ENCODE peak calls at places on chromosomes 7 and 10, in four cellular contexts. S is K562, P is HepG2, X is H1. E is an unnamed sample.

GRCh38 chr10:113020425-113020753 is 70.3 kb downstream of the TCF7L2 start:
- DNase-seq in S (no peak), P (no peak), X (no peak), E (no peak)

GRCh38 chr10:33886299-33886698 is 551.8 kb upstream of the NRP1 start:
- DNase-seq in S (no peak), P (no peak), X (no peak), E (no peak)

GRCh38 chr7:7996568-7996967 is 28.0 kb downstream of the GLCCI1 start:
- DNase-seq in S (no peak), P (peak), X (no peak), E (no peak)

GRCh38 chr10:4254101-4254994 is 469.3 kb upstream of the KLF6 start:
- DNase-seq in S (no peak), P (no peak), X (no peak), E (no peak)

GRCh38 chr7:134284952-134285351 is 31.8 kb downstream of the SLC35B4 start:
- DNase-seq in S (peak), P (no peak), X (no peak), E (no peak)

GRCh38 chr7:81244213-81244612 is 325.4 kb upstream of the SEMA3C start:
- DNase-seq in S (no peak), P (no peak), X (no peak), E (no peak)

GRCh38 chr10:131896403-131896802 is 4.4 kb upstream of the PPP2R2D start:
- DNase-seq in S (no peak), P (no peak), X (no peak), E (no peak)

GRCh38 chr10:112782176-112782907 is 167.7 kb upstream of the TCF7L2 start:
- DNase-seq in S (no peak), P (no peak), X (peak), E (no peak)

GRCh38 chr7:125033506-125033905 is 103.9 kb upstream of the POT1 start:
- DNase-seq in S (no peak), P (no peak), X (no peak), E (peak)

GRCh38 chr7:68461430-68461829 is 1136.8 kb upstream of the AUTS2 start:
- DNase-seq in S (no peak), P (no peak), X (no peak), E (no peak)

GRCh38 chr7:74199551-74200355 is 10.1 kb upstream of the LAT2 start:
- DNase-seq in S (no peak), P (no peak), X (no peak), E (no peak)

DNA sequence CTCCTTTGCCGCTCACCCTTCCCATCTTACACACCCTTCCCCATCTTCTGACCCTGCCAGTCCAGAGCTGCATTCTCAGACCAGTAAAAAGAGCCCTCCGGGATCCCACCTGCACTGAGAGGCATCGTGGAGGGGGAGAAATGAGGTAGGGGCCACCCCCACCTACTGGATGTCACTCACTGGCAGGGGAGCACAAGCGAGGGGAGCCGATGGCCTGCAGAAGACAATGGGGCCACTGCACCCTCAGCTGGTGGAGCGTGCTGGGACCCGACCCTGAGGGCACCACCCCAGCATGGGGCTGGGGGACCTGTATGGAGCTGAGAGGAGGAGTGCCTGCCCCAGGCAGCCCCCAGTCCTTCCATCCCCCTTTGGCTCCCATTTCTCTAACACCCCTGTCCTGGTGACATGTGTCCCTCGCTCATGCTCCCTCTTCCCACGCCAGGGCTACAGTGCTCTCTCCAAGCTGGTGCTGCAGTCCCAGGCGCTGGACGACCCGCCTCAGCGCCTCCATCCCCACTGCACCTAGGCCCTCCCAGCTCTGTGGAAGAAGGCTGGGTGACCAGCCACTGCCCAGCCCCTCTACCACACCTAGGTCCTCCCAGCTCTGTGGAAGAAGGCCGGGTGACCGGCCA is 49.8 kb downstream of the RASGEF1A start:
- DNase-seq in S (no peak), P (no peak), X (no peak), E (no peak)
- TF ChIP-seq JUN in S (no peak), P (no peak), X (no peak), E (no peak)

DNA sequence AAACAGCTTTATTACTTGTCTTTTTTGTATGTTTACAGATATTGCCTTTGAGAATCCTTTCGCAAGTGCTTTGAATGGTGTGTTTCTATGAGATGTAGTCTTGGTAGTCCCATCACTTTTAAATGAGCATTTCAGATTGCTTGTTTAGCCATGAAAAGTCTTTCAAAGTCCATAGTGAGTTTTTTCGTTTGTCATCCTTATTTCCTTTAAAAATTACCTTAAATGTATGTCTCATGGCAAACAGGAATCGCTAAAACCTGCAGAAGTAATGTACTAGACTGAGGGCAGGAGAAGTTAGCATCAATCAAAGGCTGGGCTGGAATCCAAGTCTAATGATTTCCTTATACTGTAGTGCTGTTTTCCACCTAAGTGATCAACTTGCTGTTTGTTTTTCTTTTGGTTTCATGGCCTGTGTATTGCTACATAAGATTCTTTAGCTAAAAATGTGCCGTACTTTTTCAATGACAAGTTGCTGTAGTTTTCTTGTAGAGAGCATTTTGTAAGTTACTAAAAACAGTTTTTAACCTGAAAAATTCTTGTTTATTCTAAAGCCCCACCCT is 1.1 kb downstream of the HELLS start:
- DNase-seq in S (peak), P (no peak), X (no peak), E (peak)
- TF ChIP-seq USF2 in S (no peak), P (no peak), X (no peak), E (no peak)

DNA sequence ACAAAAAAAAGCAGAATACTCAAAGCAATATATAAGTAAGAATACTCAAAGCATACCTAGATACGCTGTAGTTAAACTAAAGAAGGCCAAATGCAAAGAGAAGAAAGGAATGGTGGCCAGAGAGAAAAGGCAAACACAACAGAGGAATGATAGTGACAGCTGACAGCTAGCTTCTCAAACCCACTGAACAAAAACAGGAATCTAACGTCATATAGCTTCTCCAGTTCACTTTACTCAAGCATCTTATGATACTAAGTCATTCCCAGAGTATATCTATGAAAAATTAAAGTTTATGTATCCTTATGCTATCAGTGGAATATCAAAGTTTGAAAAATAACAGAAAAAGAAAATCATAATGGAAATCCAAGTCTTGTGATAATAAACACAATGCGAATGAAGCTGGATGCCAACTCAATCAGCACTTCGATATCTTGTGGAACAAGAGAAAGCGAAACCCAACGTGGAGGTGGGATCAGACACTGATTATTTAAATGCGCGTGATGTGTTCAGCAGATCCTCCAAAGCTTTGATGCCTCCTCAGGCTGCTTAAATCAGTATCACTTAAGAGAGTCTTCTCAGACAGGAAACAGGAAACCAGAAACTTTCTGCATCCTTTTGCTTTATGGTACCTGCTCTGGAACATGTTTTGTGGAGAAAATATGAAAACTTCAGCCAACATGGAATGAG is 102.8 kb downstream of the PIP4K2A start:
- DNase-seq in S (no peak), P (no peak), X (no peak), E (no peak)
- TF ChIP-seq CHD2 in S (no peak), P (no peak), X (no peak), E (no peak)

GRCh38 chr10:11058014-11058413 is 40.3 kb downstream of the CELF2 start:
- DNase-seq in S (no peak), P (no peak), X (no peak), E (no peak)
- TF ChIP-seq JUN in S (no peak), P (no peak), X (no peak), E (no peak)

DNA sequence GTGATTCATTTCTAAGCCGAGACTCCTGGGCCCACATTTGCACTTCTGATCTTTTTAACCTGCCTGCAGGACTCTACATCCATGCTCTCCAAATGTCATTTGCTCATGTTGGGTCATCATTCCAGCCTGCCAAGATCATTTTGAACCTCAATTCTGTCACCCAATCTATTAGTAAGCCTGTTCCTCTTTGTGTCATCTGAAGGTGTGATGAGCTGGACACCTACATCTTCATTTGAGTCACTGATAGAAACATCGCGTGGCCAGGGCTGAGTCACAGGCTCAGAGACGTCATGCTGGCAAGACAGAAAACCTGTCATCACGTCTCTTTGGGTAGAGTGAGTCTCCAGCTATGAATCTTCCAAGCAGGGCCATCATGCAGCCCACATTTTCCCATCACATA is 65.3 kb upstream of the SLF2 start:
- DNase-seq in S (no peak), P (no peak), X (no peak), E (peak)
- TF ChIP-seq USF2 in S (no peak), P (no peak), X (no peak), E (no peak)

DNA sequence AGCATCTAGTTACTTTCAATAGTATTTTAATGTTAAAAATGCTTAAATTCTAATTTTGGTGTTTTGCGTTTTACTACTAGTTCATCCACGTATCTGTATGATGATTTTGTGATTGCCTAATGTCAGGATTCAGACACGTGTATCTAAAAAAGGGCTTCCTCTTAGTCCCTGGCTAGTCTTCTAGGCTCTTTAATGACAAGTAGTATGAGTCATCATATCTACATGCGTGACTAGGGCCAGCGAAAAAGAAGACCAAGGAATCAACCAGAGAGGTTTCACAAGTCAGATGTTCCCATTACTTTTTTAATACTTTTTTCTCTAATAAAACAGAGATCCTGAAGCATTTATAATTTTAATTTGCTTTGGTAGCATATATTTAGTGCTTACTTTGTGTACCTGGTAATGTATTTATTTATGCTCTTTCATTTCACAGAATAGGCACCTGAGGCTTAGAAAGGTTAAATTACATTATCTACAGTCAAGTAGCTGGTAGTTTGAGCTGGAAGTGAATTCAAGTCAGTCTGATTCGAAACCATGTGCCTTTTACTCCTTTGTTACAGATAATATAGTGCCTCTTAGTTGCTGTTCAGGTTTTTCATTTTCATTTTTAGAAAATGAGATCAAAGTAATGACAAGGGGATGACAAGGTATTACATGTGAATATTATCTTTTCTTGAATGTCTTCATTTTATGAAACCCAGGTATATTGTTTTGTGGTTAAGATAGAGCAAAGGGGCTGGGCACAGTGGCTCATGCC is 140.3 kb downstream of the FOXP2 start:
- DNase-seq in S (no peak), P (no peak), X (no peak), E (peak)
- TF ChIP-seq CHD2 in S (no peak), P (no peak), X (no peak), E (no peak)